ENCODE peak calls at places on chromosomes 12 and 14, in five cellular contexts. One of them, this sample, is unnamed.
A peak's percentile ranks its signal among the peaks of the same experiment; 100 is the strongest.

GRCh38 chr12:24595652-24596235 is 353.2 kb downstream of the BCAT1 start:
- DNase-seq in A549: no peak
- DNase-seq in neural progenitor cell: no peak
- DNase-seq in AG10803: no peak
- DNase-seq in lower leg skin: no peak
- DNase-seq in this sample: no peak

GRCh38 chr12:85803231-85803630 is 33.0 kb downstream of the RASSF9 start:
- DNase-seq in lower leg skin: no peak
- DNase-seq in A549: no peak
- DNase-seq in AG10803: peak; percentile 47
- DNase-seq in neural progenitor cell: no peak
- DNase-seq in this sample: no peak

GRCh38 chr14:105894978-105895881 is 368.8 kb downstream of the TMEM121 start:
- DNase-seq in lower leg skin: no peak
- DNase-seq in AG10803: no peak
- DNase-seq in neural progenitor cell: no peak
- DNase-seq in A549: no peak
- DNase-seq in this sample: peak; percentile 10

GRCh38 chr12:71972441-71973074 is 33.9 kb downstream of the TPH2 start:
- DNase-seq in AG10803: no peak
- DNase-seq in neural progenitor cell: no peak
- DNase-seq in lower leg skin: no peak
- DNase-seq in A549: no peak
- DNase-seq in this sample: no peak

GRCh38 chr12:20555015-20555414 is 140.1 kb upstream of the SLCO1C1 start:
- DNase-seq in A549: no peak
- DNase-seq in neural progenitor cell: no peak
- DNase-seq in lower leg skin: no peak
- DNase-seq in AG10803: no peak
- DNase-seq in this sample: no peak

GRCh38 chr14:61491224-61491623 is 169.8 kb downstream of the PRKCH start:
- DNase-seq in lower leg skin: no peak
- DNase-seq in AG10803: no peak
- DNase-seq in neural progenitor cell: no peak
- DNase-seq in A549: no peak
- DNase-seq in this sample: no peak

GRCh38 chr12:10165421-10165820 is 6.5 kb downstream of the OLR1 start:
- DNase-seq in neural progenitor cell: no peak
- DNase-seq in A549: no peak
- DNase-seq in lower leg skin: no peak
- DNase-seq in AG10803: no peak
- DNase-seq in this sample: no peak

GRCh38 chr14:49867831-49868719 is 15.5 kb upstream of the NEMF start:
- DNase-seq in neural progenitor cell: peak; percentile 94
- DNase-seq in lower leg skin: peak; percentile 96
- DNase-seq in A549: peak; percentile 90
- DNase-seq in AG10803: peak; percentile 97
- DNase-seq in this sample: peak; percentile 94

GRCh38 chr14:70170976-70171375 is 17.8 kb downstream of the SLC8A3 start:
- DNase-seq in A549: no peak
- DNase-seq in neural progenitor cell: no peak
- DNase-seq in AG10803: no peak
- DNase-seq in lower leg skin: no peak
- DNase-seq in this sample: no peak

GRCh38 chr12:2017724-2018337 is 13.6 kb upstream of the DCP1B start:
- DNase-seq in AG10803: peak; percentile 12
- DNase-seq in A549: no peak
- DNase-seq in lower leg skin: no peak
- DNase-seq in neural progenitor cell: peak; percentile 49
- DNase-seq in this sample: no peak

GRCh38 chr12:51592034-51592705 is 1.1 kb downstream of the SCN8A start:
- DNase-seq in neural progenitor cell: peak; percentile 23
- DNase-seq in lower leg skin: no peak
- DNase-seq in AG10803: peak; percentile 91
- DNase-seq in A549: no peak
- DNase-seq in this sample: no peak

GRCh38 chr14:49598182-49598478 is 610 bp upstream of the LRR1 start:
- DNase-seq in A549: peak; percentile 23
- DNase-seq in AG10803: no peak
- DNase-seq in neural progenitor cell: no peak
- DNase-seq in lower leg skin: no peak
- DNase-seq in this sample: no peak

GRCh38 chr14:67483599-67484270 is 4.8 kb downstream of the TMEM229B start:
- DNase-seq in AG10803: no peak
- DNase-seq in neural progenitor cell: no peak
- DNase-seq in A549: no peak
- DNase-seq in lower leg skin: no peak
- DNase-seq in this sample: no peak

GRCh38 chr14:67486890-67487289 is 1.6 kb downstream of the TMEM229B start:
- DNase-seq in lower leg skin: no peak
- DNase-seq in A549: no peak
- DNase-seq in neural progenitor cell: no peak
- DNase-seq in AG10803: no peak
- DNase-seq in this sample: no peak

GRCh38 chr14:67487332-67487731 is 1.2 kb downstream of the TMEM229B start:
- DNase-seq in lower leg skin: no peak
- DNase-seq in neural progenitor cell: no peak
- DNase-seq in AG10803: no peak
- DNase-seq in A549: no peak
- DNase-seq in this sample: no peak

GRCh38 chr14:67487937-67488893 is at the start of gene TMEM229B:
- DNase-seq in AG10803: no peak
- DNase-seq in A549: no peak
- DNase-seq in neural progenitor cell: no peak
- DNase-seq in lower leg skin: no peak
- DNase-seq in this sample: peak; percentile 73

GRCh38 chr14:67485501-67486095 is 2.9 kb downstream of the TMEM229B start:
- DNase-seq in neural progenitor cell: no peak
- DNase-seq in lower leg skin: no peak
- DNase-seq in AG10803: peak; percentile 35
- DNase-seq in A549: no peak
- DNase-seq in this sample: no peak
- TF ChIP-seq CTCF in neural progenitor cell: no peak
- TF ChIP-seq CTCF in lower leg skin: no peak
- TF ChIP-seq CTCF in AG10803: no peak
- TF ChIP-seq CTCF in A549: no peak
- TF ChIP-seq CTCF in this sample: no peak

GRCh38 chr12:97716356-97716755 is 253.8 kb downstream of the RMST start:
- DNase-seq in A549: peak; percentile 5
- DNase-seq in lower leg skin: no peak
- DNase-seq in AG10803: no peak
- DNase-seq in neural progenitor cell: peak; percentile 25
- DNase-seq in this sample: no peak
- TF ChIP-seq CTCF in A549: no peak
- TF ChIP-seq CTCF in lower leg skin: no peak
- TF ChIP-seq CTCF in AG10803: peak; percentile 28
- TF ChIP-seq CTCF in neural progenitor cell: peak; percentile 50
- TF ChIP-seq CTCF in this sample: no peak

DNA sequence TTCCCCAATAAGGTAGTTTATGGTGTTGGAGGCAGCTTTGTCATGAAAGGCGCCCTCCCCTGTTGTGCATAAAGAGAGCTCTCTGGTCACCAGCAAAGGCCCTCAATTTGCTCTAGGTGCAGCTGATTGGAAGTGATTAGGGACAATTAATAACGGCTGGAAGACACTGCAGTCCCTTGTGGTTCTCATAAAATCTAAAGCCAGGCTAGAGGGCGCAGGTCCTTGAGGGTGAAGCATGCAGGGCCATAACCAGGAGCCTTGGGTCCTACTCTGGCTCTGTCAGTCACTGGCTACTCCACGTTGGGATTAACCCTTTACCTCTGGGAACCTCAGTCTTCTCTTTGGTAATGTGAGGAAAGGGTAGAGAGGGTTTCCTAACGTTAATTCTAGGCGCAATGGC is 1.9 kb downstream of the DAAM1 start:
- DNase-seq in neural progenitor cell: peak; percentile 70
- DNase-seq in AG10803: peak; percentile 20
- DNase-seq in lower leg skin: no peak
- DNase-seq in A549: peak; percentile 15
- DNase-seq in this sample: no peak
- TF ChIP-seq CTCF in neural progenitor cell: peak; percentile 45
- TF ChIP-seq CTCF in AG10803: peak; percentile 38
- TF ChIP-seq CTCF in lower leg skin: no peak
- TF ChIP-seq CTCF in A549: no peak
- TF ChIP-seq CTCF in this sample: no peak

GRCh38 chr12:53761306-53761705 is 9.5 kb upstream of the CISTR start:
- DNase-seq in neural progenitor cell: no peak
- DNase-seq in A549: no peak
- DNase-seq in lower leg skin: no peak
- DNase-seq in AG10803: no peak
- DNase-seq in this sample: no peak
- TF ChIP-seq CTCF in neural progenitor cell: no peak
- TF ChIP-seq CTCF in A549: no peak
- TF ChIP-seq CTCF in lower leg skin: no peak
- TF ChIP-seq CTCF in AG10803: no peak
- TF ChIP-seq CTCF in this sample: no peak

DNA sequence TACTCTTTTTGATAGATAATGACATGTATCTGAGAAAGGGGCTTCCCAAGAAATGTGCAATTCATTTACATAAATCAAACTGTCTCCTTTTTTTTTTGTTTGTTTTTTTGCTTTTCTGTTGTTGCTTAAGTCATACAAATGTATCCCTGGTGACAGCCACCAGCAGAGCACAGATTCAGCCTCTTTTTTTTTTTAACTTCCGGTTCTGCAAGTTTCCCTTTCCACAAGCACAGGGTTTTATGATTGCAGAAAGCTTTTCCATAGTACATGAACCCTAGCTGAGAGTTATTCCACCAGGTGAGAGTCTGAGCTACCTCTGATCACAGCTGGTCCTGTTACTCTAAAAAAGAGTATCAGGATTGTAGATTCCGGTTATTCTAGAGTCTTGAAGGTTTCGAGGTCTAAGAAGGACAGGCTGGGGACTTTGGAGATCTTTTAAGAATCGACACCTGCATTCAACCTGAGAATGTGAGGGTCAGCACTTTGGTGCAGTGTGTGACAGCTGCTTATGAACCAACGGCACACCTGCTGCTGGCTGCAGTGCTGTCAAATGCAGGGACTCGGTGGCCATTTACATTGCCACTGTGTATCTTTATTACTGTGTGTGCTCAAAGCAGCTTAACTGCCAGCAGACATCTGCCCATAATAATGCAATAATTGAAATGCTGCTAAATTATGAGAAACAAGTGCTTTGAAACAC is 551.7 kb downstream of the NRXN3 start:
- DNase-seq in AG10803: no peak
- DNase-seq in lower leg skin: no peak
- DNase-seq in neural progenitor cell: no peak
- DNase-seq in A549: no peak
- DNase-seq in this sample: no peak
- TF ChIP-seq CTCF in AG10803: no peak
- TF ChIP-seq CTCF in lower leg skin: no peak
- TF ChIP-seq CTCF in neural progenitor cell: no peak
- TF ChIP-seq CTCF in A549: no peak
- TF ChIP-seq CTCF in this sample: no peak

DNA sequence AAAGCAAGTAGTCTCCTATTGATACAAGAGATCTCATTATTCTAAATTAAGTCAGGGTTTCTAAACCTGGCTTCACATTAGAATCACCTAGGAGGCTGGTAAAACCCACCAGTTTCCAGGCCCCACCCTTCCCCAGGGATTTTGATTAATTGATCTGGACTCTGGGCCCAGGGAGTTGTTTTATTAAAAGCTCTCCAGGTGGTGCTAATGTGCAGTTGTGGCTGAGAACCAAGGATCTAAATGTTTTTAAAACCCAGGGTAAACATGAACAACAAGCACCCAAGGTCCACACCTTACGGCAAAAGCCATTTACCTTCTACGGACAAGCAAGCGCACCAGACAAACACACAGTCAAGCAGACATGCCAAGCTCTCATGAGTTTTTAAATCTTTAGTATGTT is 73.9 kb downstream of the SLC2A13 start:
- DNase-seq in A549: no peak
- DNase-seq in lower leg skin: no peak
- DNase-seq in neural progenitor cell: peak; percentile 8
- DNase-seq in AG10803: no peak
- DNase-seq in this sample: no peak
- TF ChIP-seq CTCF in A549: peak; percentile 11
- TF ChIP-seq CTCF in lower leg skin: no peak
- TF ChIP-seq CTCF in neural progenitor cell: peak; percentile 5
- TF ChIP-seq CTCF in AG10803: no peak
- TF ChIP-seq CTCF in this sample: no peak